ENCODE peak calls at places on chromosome 17, in ten cellular contexts. M, N, H, V, C, P, Z, J, S and F are unnamed samples.

GRCh38 chr17:75159196-75160031 is 5.1 kb upstream of the JPT1 start:
- DNase-seq in M (no peak), N (no peak), H (no peak), V (no peak), C (peak; percentile 24), P (no peak), Z (no peak), J (no peak), S (no peak), F (peak; percentile 90)

GRCh38 chr17:73255671-73256181 is 6.0 kb downstream of the CPSF4L start:
- DNase-seq in M (peak; percentile 26), N (no peak), H (peak; percentile 52), V (no peak), C (peak; percentile 64), P (peak; percentile 56), Z (peak; percentile 87), J (peak; percentile 60), S (peak; percentile 76), F (peak; percentile 53)

GRCh38 chr17:60817187-60817586 is 139.5 kb downstream of the BCAS3 start:
- DNase-seq in M (no peak), N (no peak), H (no peak), V (peak; percentile 72), C (peak; percentile 35), P (no peak), Z (no peak), J (no peak), S (peak; percentile 70), F (peak; percentile 66)

GRCh38 chr17:34974179-34974578 is 6.1 kb upstream of the LIG3 start:
- DNase-seq in M (no peak), N (no peak), H (no peak), V (no peak), C (no peak), P (no peak), Z (no peak), J (no peak), S (no peak), F (no peak)

GRCh38 chr17:17877548-17878358 is 41.0 kb upstream of the SREBF1 start:
- DNase-seq in M (no peak), N (no peak), H (no peak), V (peak; percentile 77), C (no peak), P (peak; percentile 81), Z (peak; percentile 52), J (no peak), S (peak; percentile 70), F (no peak)

GRCh38 chr17:5683241-5683640 is 98.9 kb upstream of the NLRP1 start:
- DNase-seq in M (no peak), N (no peak), H (no peak), V (no peak), C (no peak), P (no peak), Z (no peak), J (no peak), S (no peak), F (no peak)

GRCh38 chr17:38898812-38899348 is 26.5 kb upstream of the LASP1NB start:
- DNase-seq in M (no peak), N (no peak), H (peak; percentile 70), V (no peak), C (no peak), P (no peak), Z (no peak), J (peak; percentile 92), S (no peak), F (no peak)

GRCh38 chr17:82101767-82102679 is 4.0 kb upstream of the FASN start:
- DNase-seq in M (no peak), N (no peak), H (no peak), V (no peak), C (no peak), P (no peak), Z (no peak), J (no peak), S (no peak), F (no peak)

GRCh38 chr17:39937462-39937861 is 9.9 kb downstream of the LRRC3C start:
- DNase-seq in M (no peak), N (no peak), H (no peak), V (no peak), C (no peak), P (no peak), Z (no peak), J (no peak), S (no peak), F (no peak)

GRCh38 chr17:75102385-75102821 is 7.4 kb upstream of the ARMC7 start:
- DNase-seq in M (no peak), N (no peak), H (no peak), V (no peak), C (no peak), P (no peak), Z (no peak), J (no peak), S (no peak), F (no peak)

GRCh38 chr17:55421179-55421934 is at the start of gene MMD:
- DNase-seq in M (peak; percentile 44), N (no peak), H (peak; percentile 10), V (no peak), C (peak; percentile 60), P (peak; percentile 53), Z (peak; percentile 32), J (peak; percentile 54), S (peak; percentile 33), F (peak; percentile 63)

GRCh38 chr17:50101346-50102163 is 6.4 kb downstream of the PDK2 start:
- DNase-seq in M (no peak), N (no peak), H (no peak), V (peak; percentile 21), C (no peak), P (no peak), Z (no peak), J (no peak), S (peak; percentile 61), F (no peak)

GRCh38 chr17:19410875-19411291 is at the start of gene RNF112:
- DNase-seq in M (peak; percentile 28), N (no peak), H (no peak), V (no peak), C (no peak), P (no peak), Z (no peak), J (no peak), S (peak; percentile 73), F (no peak)

GRCh38 chr17:75625813-75626486 is 7.3 kb upstream of the SMIM5 start:
- DNase-seq in M (no peak), N (no peak), H (no peak), V (no peak), C (peak; percentile 67), P (no peak), Z (peak; percentile 87), J (peak; percentile 28), S (peak; percentile 72), F (no peak)

GRCh38 chr17:164536-165235 is 16.8 kb downstream of the DOC2B start:
- DNase-seq in M (peak; percentile 12), N (peak; percentile 30), H (no peak), V (no peak), C (no peak), P (no peak), Z (peak; percentile 59), J (peak; percentile 31), S (peak; percentile 67), F (peak; percentile 4)

GRCh38 chr17:37829446-37830142 is 84.7 kb upstream of the HNF1B start:
- DNase-seq in M (no peak), N (no peak), H (no peak), V (no peak), C (no peak), P (no peak), Z (no peak), J (no peak), S (no peak), F (no peak)

GRCh38 chr17:76000016-76000754 is 470 bp upstream of the CDK3 start:
- DNase-seq in M (no peak), N (no peak), H (peak; percentile 61), V (no peak), C (peak; percentile 91), P (no peak), Z (peak; percentile 90), J (peak; percentile 69), S (peak; percentile 89), F (no peak)